ENCODE peak calls at places on chromosomes 13 and 19, in four cellular contexts. Z is hippocampal formation, I is Daoy, L is T1000. Q is an unnamed sample.
A peak's percentile ranks its signal among the peaks of the same experiment; 100 is the strongest.

GRCh38 chr19:8343483-8343844 is 402 bp upstream of the KANK3 start:
- DNase-seq in Z (no peak), L (no peak), I (no peak), Q (no peak)

GRCh38 chr13:106418556-106418955 is 116.9 kb downstream of the EFNB2 start:
- DNase-seq in I (peak; percentile 18), L (peak; percentile 42), Z (no peak), Q (no peak)

GRCh38 chr19:42252365-42253244 is 2.3 kb downstream of the ERF start:
- DNase-seq in Z (peak; percentile 83), L (no peak), I (peak; percentile 73), Q (no peak)

GRCh38 chr19:55486971-55487883 is 1.0 kb upstream of the SSC5D start:
- DNase-seq in L (peak; percentile 59), I (peak; percentile 97), Z (no peak), Q (no peak)

GRCh38 chr19:11268783-11269267 is 6.5 kb upstream of the DOCK6 start:
- DNase-seq in L (no peak), I (peak; percentile 72), Z (no peak), Q (no peak)

GRCh38 chr13:20191902-20192469 is 752 bp downstream of the GJB2 start:
- DNase-seq in Z (no peak), L (no peak), I (peak; percentile 34), Q (no peak)

GRCh38 chr13:27797228-27797624 is 4.9 kb downstream of the GSX1 start:
- DNase-seq in L (no peak), Z (no peak), I (peak; percentile 58), Q (no peak)

GRCh38 chr19:2089001-2089711 is 7.0 kb downstream of the MOB3A start:
- DNase-seq in Z (no peak), L (peak; percentile 67), I (peak; percentile 50), Q (peak; percentile 58)

GRCh38 chr13:54373211-54373610 is 1344.6 kb downstream of the OLFM4 start:
- DNase-seq in Z (no peak), I (no peak), L (no peak), Q (no peak)

GRCh38 chr19:41998246-41999020 is 4.4 kb upstream of the ATP1A3 start:
- DNase-seq in I (peak; percentile 63), Z (no peak), L (no peak), Q (peak; percentile 53)

GRCh38 chr19:48338253-48338755 is 13.0 kb downstream of the EMP3 start:
- DNase-seq in L (no peak), Z (no peak), I (no peak), Q (no peak)

GRCh38 chr13:73822671-73823592 is 311.3 kb downstream of the KLF12 start:
- DNase-seq in L (no peak), Z (no peak), I (no peak), Q (no peak)